ENCODE peak calls at places on chromosome 1, in seven cellular contexts. T, H, A, Z, C, B and V are unnamed samples. For H3K4me1, the result is how much of the 10 kb centered on the place peaks cover.

GRCh38 chr1:198088360-198089071 is 68.3 kb upstream of the NEK7 start:
- DNase-seq in T (no peak), H (peak), A (peak), Z (no peak), C (no peak), B (no peak), V (no peak)

GRCh38 chr1:28668956-28669719 is 554 bp downstream of the GMEB1 start:
- DNase-seq in T (peak), H (peak), A (peak), Z (peak), C (no peak), B (peak), V (peak)

GRCh38 chr1:201214886-201215285 is 24.3 kb downstream of the IGFN1 start:
- DNase-seq in T (no peak), H (no peak), A (no peak), Z (no peak), C (no peak), B (no peak), V (no peak)

GRCh38 chr1:2537785-2538115 is 7.7 kb upstream of the HES5 start:
- DNase-seq in T (no peak), H (no peak), A (no peak), Z (no peak), C (no peak), B (no peak), V (no peak)

GRCh38 chr1:215475719-215476525 is 91.2 kb upstream of the KCTD3 start:
- DNase-seq in T (no peak), H (no peak), A (peak), Z (no peak), C (no peak), B (no peak), V (no peak)

GRCh38 chr1:54842963-54843362 is 41.8 kb upstream of the TTC22 start:
- DNase-seq in T (no peak), H (no peak), A (no peak), Z (no peak), C (no peak), B (no peak), V (no peak)

GRCh38 chr1:110554871-110555801 is 36.2 kb upstream of the KCNA10 start:
- DNase-seq in T (peak), H (peak), A (no peak), Z (peak), C (peak), B (peak), V (peak)

GRCh38 chr1:9180077-9180819 is 51.3 kb upstream of the GPR157 start:
- DNase-seq in T (no peak), H (no peak), A (peak), Z (no peak), C (no peak), B (no peak), V (no peak)

GRCh38 chr1:100661176-100661575 is 58.4 kb upstream of the VCAM1 start:
- DNase-seq in T (no peak), H (no peak), A (no peak), Z (no peak), C (no peak), B (no peak), V (no peak)

GRCh38 chr1:57254006-57254405 is 169.9 kb downstream of the DAB1 start:
- DNase-seq in T (no peak), H (no peak), A (no peak), Z (no peak), C (no peak), B (no peak), V (no peak)

GRCh38 chr1:19087737-19088594 is 122.1 kb downstream of the UBR4 start:
- DNase-seq in T (no peak), H (no peak), A (no peak), Z (no peak), C (no peak), B (no peak), V (no peak)

GRCh38 chr1:844472-845026 is 79.2 kb upstream of the SAMD11 start:
- DNase-seq in T (no peak), H (no peak), A (no peak), Z (no peak), C (no peak), B (no peak), V (no peak)

GRCh38 chr1:221740260-221740830 is 1.5 kb downstream of the DUSP10 start:
- DNase-seq in T (no peak), H (no peak), A (no peak), Z (no peak), C (no peak), B (no peak), V (no peak)

GRCh38 chr1:36320291-36320758 is 3.1 kb downstream of the EVA1B start:
- DNase-seq in T (no peak), H (no peak), A (no peak), Z (no peak), C (peak), B (no peak), V (no peak)

GRCh38 chr1:202172015-202172355 is 11.6 kb upstream of the PTPN7 start:
- DNase-seq in T (no peak), H (no peak), A (no peak), Z (peak), C (no peak), B (no peak), V (peak)

GRCh38 chr1:243407284-243408018 is 151.6 kb downstream of the SDCCAG8 start:
- DNase-seq in T (no peak), H (no peak), A (peak), Z (no peak), C (no peak), B (no peak), V (no peak)

GRCh38 chr1:91948097-91948496 is 1.1 kb upstream of the BRDT start:
- DNase-seq in T (no peak), H (no peak), A (no peak), Z (no peak), C (no peak), B (no peak), V (no peak)

GRCh38 chr1:94934551-94934950 is 7.6 kb upstream of the CNN3 start:
- DNase-seq in T (no peak), H (no peak), A (no peak), Z (no peak), C (no peak), B (no peak), V (no peak)
- H3K4me1 ChIP-seq in T (under half), H (under half), A (under half), Z (under half), C (under half), B (under half), V (under half)

DNA sequence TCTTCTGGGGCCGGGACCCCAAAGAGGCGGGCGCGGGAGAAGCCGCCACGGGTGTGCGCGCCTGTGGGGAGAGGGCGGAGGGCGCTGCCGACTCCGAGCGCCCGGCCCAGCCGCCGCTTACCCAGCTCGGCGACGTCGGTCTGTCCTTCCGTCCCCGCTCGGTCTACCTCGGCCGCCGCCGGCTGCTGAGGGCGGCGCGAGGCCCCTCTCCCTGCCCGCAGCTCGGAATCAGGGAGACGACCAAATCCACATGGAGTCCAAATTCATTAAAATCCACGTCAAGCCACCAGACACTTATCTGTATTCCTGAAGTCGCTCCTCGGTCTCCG is 698 bp downstream of the PLXNA2 start:
- DNase-seq in T (no peak), H (no peak), A (peak), Z (no peak), C (peak), B (no peak), V (peak)
- H3K27ac ChIP-seq in T (peak), H (peak), A (no peak), Z (no peak), C (no peak), B (peak), V (peak)

GRCh38 chr1:85607913-85608250 is 27.3 kb downstream of the CCN1 start:
- DNase-seq in T (no peak), H (no peak), A (no peak), Z (no peak), C (no peak), B (no peak), V (no peak)
- H3K4me1 ChIP-seq in T (under half), H (under half), A (half or more), Z (under half), C (under half), B (under half), V (under half)

GRCh38 chr1:204350857-204351573 is 8.7 kb downstream of the PLEKHA6 start:
- DNase-seq in T (peak), H (peak), A (no peak), Z (peak), C (peak), B (peak), V (no peak)
- H3K27ac ChIP-seq in T (no peak), H (no peak), A (no peak), Z (no peak), C (no peak), B (peak), V (no peak)

DNA sequence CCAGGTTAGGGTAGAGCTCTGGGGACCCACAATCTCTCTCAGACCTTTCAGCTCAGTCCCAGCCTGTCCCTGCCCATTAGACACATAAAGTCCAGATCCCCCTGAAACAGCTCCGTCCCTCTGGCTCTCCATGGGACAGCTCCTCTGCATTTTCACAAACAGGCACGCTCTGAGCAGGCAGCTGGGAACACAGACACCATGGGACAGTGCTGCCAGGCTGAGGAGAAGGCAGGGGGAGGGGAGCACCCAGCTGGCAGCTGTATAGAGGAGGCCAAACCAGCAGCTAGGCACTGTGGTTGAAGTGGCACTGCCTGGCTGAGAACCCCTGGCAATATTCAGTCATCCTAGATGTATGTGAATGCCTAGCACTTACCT is 2.0 kb downstream of the TMEM63A start:
- DNase-seq in T (no peak), H (peak), A (no peak), Z (peak), C (no peak), B (peak), V (no peak)
- H3K4me1 ChIP-seq in T (under half), H (half or more), A (half or more), Z (under half), C (half or more), B (half or more), V (under half)

DNA sequence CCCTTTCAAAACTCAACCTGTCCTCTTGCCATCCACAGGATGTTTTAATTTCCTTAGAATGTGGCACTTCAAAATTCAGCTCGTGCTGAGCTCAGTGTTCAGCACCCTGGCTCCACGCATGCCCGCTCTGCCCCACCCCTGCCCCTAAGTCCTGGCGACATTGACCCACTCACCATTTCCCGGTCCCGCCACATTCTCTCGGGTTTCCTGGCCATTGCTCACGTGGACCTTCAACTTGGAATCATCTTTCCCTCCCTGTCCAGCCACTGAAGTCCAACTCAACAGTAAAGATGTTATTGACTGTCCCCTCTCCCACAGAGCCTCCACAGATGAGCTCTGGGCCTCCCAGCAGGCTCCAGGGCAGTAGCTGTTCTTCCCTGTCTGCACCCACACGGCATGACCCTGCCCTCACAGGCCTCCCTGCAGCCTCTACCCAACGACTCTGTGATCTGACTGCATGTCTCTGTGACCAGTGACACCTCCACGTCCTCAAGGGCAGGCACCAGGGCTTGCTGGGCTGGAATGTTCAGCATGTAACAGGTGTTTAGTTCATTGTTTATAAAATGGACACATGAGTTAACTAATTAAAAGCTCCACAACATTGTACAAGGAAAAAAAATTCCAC is 53.8 kb downstream of the ITPKB start:
- DNase-seq in T (no peak), H (no peak), A (no peak), Z (no peak), C (no peak), B (no peak), V (no peak)
- H3K27ac ChIP-seq in T (no peak), H (no peak), A (no peak), Z (no peak), C (no peak), B (peak), V (no peak)

GRCh38 chr1:26471498-26472329 is 526 bp upstream of the HMGN2 start:
- DNase-seq in T (peak), H (peak), A (peak), Z (peak), C (peak), B (peak), V (peak)
- H3K4me1 ChIP-seq in T (under half), H (under half), A (under half), Z (under half), C (under half), B (half or more), V (under half)

GRCh38 chr1:158103860-158104522 is 76.7 kb upstream of the CD1D start:
- DNase-seq in T (no peak), H (no peak), A (no peak), Z (no peak), C (no peak), B (no peak), V (no peak)

GRCh38 chr1:158101455-158101854 is 79.2 kb upstream of the CD1D start:
- DNase-seq in T (no peak), H (no peak), A (no peak), Z (no peak), C (no peak), B (no peak), V (no peak)

GRCh38 chr1:158104891-158105290 is 75.8 kb upstream of the CD1D start:
- DNase-seq in T (no peak), H (no peak), A (no peak), Z (no peak), C (no peak), B (no peak), V (no peak)

GRCh38 chr1:158101944-158102343 is 78.8 kb upstream of the CD1D start:
- DNase-seq in T (no peak), H (no peak), A (peak), Z (no peak), C (no peak), B (no peak), V (no peak)

GRCh38 chr1:158103275-158103674 is 77.4 kb upstream of the CD1D start:
- DNase-seq in T (no peak), H (no peak), A (no peak), Z (no peak), C (no peak), B (no peak), V (no peak)
- H3K27ac ChIP-seq in T (no peak), H (no peak), A (no peak), Z (no peak), C (no peak), B (no peak), V (no peak)

DNA sequence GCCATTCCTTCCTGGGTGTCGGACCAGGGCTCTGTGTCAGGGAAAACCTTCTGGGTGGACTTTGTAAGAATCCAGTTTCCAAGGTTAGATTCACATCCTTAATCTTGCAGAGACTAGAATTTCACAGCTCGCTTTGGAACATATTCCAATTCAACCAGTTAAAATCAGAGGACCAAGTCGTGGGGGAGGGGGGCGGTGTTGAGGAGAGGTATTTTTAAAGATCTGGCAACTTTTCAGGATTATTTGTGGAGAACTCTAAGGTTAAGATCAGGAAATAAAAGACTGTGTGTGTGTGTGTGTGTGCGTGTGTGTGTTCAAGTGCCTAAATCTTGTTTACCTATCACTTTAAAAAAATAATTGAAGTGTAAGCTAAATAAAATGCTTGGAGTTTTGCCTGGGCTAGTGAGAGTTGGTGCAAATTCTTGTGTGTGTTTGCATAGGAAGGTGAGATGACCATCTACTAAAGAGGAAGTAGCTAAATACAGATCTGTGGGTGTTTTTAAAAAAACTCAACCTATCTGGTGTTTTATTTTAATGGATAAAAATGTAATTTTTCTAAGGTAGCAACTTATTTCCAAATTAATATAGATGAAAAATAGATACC is 21.8 kb downstream of the TENT5C start:
- DNase-seq in T (no peak), H (peak), A (peak), Z (no peak), C (no peak), B (no peak), V (no peak)
- H3K4me1 ChIP-seq in T (under half), H (under half), A (half or more), Z (under half), C (under half), B (under half), V (under half)

DNA sequence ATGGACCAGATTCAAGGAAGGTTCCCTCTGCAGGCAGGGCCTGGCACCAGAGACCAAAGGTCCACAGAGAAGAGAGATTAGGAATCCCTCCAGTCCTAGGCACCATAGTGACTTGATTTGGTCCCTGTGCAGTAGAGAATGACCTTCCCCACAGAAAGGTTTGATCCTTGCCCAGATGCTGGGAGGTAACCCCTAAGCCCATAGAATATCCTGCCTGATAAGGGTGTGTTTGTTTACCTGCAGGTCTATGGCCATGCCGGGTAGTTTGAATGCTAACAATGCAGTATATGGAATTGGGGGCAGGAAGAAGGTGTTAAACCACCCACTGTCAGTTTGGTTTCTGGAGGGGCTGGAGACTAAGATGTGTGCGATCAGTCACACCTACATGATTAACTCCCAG is 57.1 kb upstream of the NFASC start:
- DNase-seq in T (no peak), H (no peak), A (no peak), Z (no peak), C (no peak), B (no peak), V (peak)
- H3K27ac ChIP-seq in T (no peak), H (no peak), A (no peak), Z (no peak), C (no peak), B (peak), V (no peak)